ENCODE peak calls at places on chromosomes 12 and 14, in four cellular contexts. C is HepG2, K is K562, Q is GM12878. F is an unnamed sample.

GRCh38 chr12:124683330-124683662 is 115.9 kb upstream of the NCOR2 start:
- DNase-seq in K (no peak), Q (no peak), C (peak; percentile 57), F (no peak)

GRCh38 chr14:91392623-91393303 is 24.9 kb downstream of the CCDC88C start:
- DNase-seq in K (no peak), Q (no peak), C (no peak), F (no peak)

GRCh38 chr12:120677765-120678473 is 9.0 kb upstream of the MLEC start:
- DNase-seq in C (no peak), Q (peak; percentile 82), K (no peak), F (no peak)

GRCh38 chr12:68482014-68482413 is 128.7 kb upstream of the RAP1B start:
- DNase-seq in C (no peak), K (no peak), Q (no peak), F (no peak)

GRCh38 chr14:104746071-104746545 is 6.8 kb upstream of the SIVA1 start:
- DNase-seq in Q (peak; percentile 16), C (no peak), K (no peak), F (no peak)

GRCh38 chr14:75267141-75267601 is 11.5 kb upstream of the FOS start:
- DNase-seq in C (no peak), K (no peak), Q (no peak), F (no peak)

GRCh38 chr12:105864316-105864715 is 274.4 kb downstream of the NUAK1 start:
- DNase-seq in C (no peak), K (no peak), Q (no peak), F (no peak)

GRCh38 chr14:32259368-32260013 is 56.4 kb upstream of the RNU6-8 start:
- DNase-seq in Q (peak; percentile 66), C (peak; percentile 77), K (peak; percentile 42), F (no peak)

GRCh38 chr14:92693998-92694780 is 54.2 kb downstream of the LGMN start:
- DNase-seq in K (no peak), Q (no peak), C (peak; percentile 88), F (no peak)

GRCh38 chr12:131218291-131219172 is 264.8 kb downstream of the ADGRD1 start:
- DNase-seq in K (peak; percentile 30), Q (no peak), C (no peak), F (peak; percentile 51)

GRCh38 chr12:51886021-51886710 is 1.7 kb upstream of the ANKRD33 start:
- DNase-seq in K (no peak), C (peak; percentile 56), Q (no peak), F (no peak)

GRCh38 chr14:100890451-100890850 is 13.1 kb downstream of the RTL1 start:
- DNase-seq in Q (no peak), K (no peak), C (no peak), F (no peak)

GRCh38 chr14:55136868-55137785 is 8.1 kb downstream of the LGALS3 start:
- DNase-seq in C (no peak), Q (no peak), K (no peak), F (no peak)

GRCh38 chr12:32107376-32108267 is 975 bp downstream of the BICD1 start:
- DNase-seq in C (peak; percentile 11), K (peak; percentile 14), Q (no peak), F (no peak)

GRCh38 chr14:23404331-23404900 is 3.7 kb downstream of the MYH6 start:
- DNase-seq in Q (no peak), K (no peak), C (no peak), F (no peak)

GRCh38 chr12:79685068-79685467 is 5.7 kb downstream of the PAWR start:
- DNase-seq in Q (no peak), C (peak; percentile 26), K (no peak), F (no peak)

GRCh38 chr14:103896578-103896977 is 31.7 kb upstream of the TDRD9 start:
- DNase-seq in C (no peak), Q (no peak), K (no peak), F (no peak)

GRCh38 chr12:131002271-131002670 is 48.6 kb downstream of the ADGRD1 start:
- DNase-seq in C (no peak), Q (peak; percentile 60), K (no peak), F (no peak)

GRCh38 chr12:31647106-31647505 is 12.4 kb upstream of the ETFBKMT start:
- DNase-seq in C (no peak), K (no peak), Q (no peak), F (no peak)

GRCh38 chr12:119781804-119782203 is 95.3 kb downstream of the CIT start:
- DNase-seq in C (no peak), K (no peak), Q (no peak), F (no peak)

GRCh38 chr14:39243831-39244230 is 10.1 kb downstream of the MIA2 start:
- DNase-seq in Q (no peak), K (no peak), C (no peak), F (no peak)

GRCh38 chr14:64788706-64789105 is 84.5 kb downstream of the PLEKHG3 start:
- DNase-seq in C (no peak), Q (no peak), K (no peak), F (no peak)

GRCh38 chr12:124677552-124678356 is 110.3 kb upstream of the NCOR2 start:
- DNase-seq in Q (no peak), K (no peak), C (no peak), F (no peak)

GRCh38 chr12:92469837-92470236 is 233.0 kb upstream of the PLEKHG7 start:
- DNase-seq in K (no peak), Q (no peak), C (peak; percentile 1), F (no peak)

GRCh38 chr14:54132485-54132884 is 175.9 kb upstream of the BMP4 start:
- DNase-seq in C (no peak), K (no peak), Q (no peak), F (no peak)

GRCh38 chr12:34601689-34602088 is 579.4 kb downstream of the ALG10 start:
- DNase-seq in K (no peak), Q (no peak), C (no peak), F (no peak)

GRCh38 chr12:3223601-3224529 is 146.7 kb downstream of the TSPAN9 start:
- DNase-seq in K (no peak), Q (no peak), C (no peak), F (no peak)

GRCh38 chr14:54106802-54107377 is 150.3 kb upstream of the BMP4 start:
- DNase-seq in K (no peak), Q (no peak), C (peak; percentile 63), F (no peak)

GRCh38 chr14:98953544-98954346 is 318.3 kb downstream of the BCL11B start:
- DNase-seq in Q (no peak), C (no peak), K (no peak), F (no peak)

GRCh38 chr12:69157023-69157655 is 82.2 kb upstream of the CPSF6 start:
- DNase-seq in Q (peak; percentile 64), K (peak; percentile 76), C (peak; percentile 63), F (peak; percentile 95)

GRCh38 chr12:95205685-95206084 is 11.6 kb downstream of the FGD6 start:
- DNase-seq in C (no peak), Q (no peak), K (no peak), F (no peak)

GRCh38 chr12:54932691-54933090 is 51.9 kb downstream of the TESPA1 start:
- DNase-seq in Q (no peak), K (no peak), C (no peak), F (no peak)

GRCh38 chr12:19482551-19483109 is 43.3 kb downstream of the AEBP2 start:
- DNase-seq in K (peak; percentile 10), Q (peak; percentile 84), C (no peak), F (peak; percentile 51)

GRCh38 chr12:75528692-75529091 is 17.3 kb upstream of the KRR1 start:
- DNase-seq in K (no peak), Q (no peak), C (no peak), F (no peak)
- TF ChIP-seq CBFB in K (no peak), Q (no peak), C (no peak), F (no peak)

GRCh38 chr12:53190108-53190729 is 9.5 kb upstream of the CSAD start:
- DNase-seq in Q (no peak), C (peak; percentile 49), K (peak; percentile 80), F (peak; percentile 78)
- TF ChIP-seq CBFB in Q (no peak), C (no peak), K (no peak), F (no peak)

DNA sequence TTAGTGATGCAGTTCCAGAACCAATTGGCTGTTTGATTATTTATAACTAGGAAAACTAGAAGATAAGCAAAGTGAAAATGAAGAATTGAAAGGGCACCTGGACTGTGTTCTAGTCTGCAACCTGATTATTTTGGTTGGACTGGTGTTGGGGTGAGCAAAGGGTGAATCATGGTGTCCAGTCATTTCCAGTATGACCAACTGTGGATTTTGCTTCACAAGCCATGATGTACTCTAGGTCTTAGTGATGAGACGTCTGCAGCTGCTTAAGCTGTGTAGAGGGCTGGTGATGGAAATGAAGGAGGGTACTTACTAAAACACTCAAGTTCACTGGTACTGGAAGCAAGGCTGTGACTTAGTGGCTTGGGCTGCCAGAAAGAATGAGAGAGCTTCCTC is 193.2 kb upstream of the FRMD6 start:
- DNase-seq in C (no peak), Q (no peak), K (no peak), F (no peak)
- TF ChIP-seq CBFB in C (no peak), Q (no peak), K (no peak), F (no peak)

DNA sequence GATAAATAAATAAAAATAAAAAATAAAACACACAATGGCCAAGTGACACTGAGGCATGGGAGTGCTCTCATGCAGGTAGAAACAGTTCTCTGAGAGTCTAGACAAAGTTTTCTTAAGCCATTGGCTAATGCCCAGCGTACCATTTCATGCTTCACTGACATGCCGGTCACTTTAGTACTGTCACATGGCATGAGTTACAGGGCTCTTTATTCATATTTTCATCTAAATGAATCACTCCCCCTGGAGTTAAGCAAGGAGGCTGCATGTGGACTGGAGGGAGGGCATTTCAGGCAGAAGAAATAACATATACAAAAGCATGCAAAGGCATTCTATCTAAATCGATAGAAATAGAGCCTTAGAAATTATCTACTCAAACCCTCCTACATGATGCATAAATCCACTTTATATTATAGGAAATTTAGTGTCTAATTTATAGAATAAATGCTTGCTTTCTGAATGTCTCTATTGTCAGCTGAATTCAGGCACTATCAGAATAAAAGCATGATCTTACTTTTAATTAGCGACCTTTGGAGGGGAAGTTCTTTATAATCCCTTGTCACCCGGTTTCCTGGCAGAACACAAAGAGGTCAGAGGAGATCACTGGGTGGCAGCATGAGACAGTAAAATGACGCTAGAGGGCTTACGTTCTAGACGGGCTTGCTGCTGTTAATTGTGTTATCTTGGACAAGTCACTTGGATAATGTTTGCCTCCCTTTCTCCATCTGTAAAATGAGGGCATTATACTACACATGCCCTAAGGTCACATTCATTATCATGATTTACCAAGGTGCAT is 17.5 kb downstream of the DYRK4 start:
- DNase-seq in Q (no peak), K (peak; percentile 7), C (peak; percentile 17), F (no peak)
- TF ChIP-seq CBFB in Q (no peak), K (no peak), C (no peak), F (no peak)

F was measured in WTC11.